ENCODE peak calls at places on chromosomes 3 and 15, in four cellular contexts. K, C, I and B are unnamed samples.

GRCh38 chr3:122410639-122411038 is 5.2 kb downstream of the WDR5B start:
- DNase-seq in K (no peak), C (no peak), I (no peak), B (no peak)

GRCh38 chr15:69593981-69594966 is 141.7 kb downstream of the RPLP1 start:
- DNase-seq in K (peak; percentile 98), C (no peak), I (no peak), B (no peak)

GRCh38 chr3:119427669-119428068 is 35.7 kb downstream of the TMEM39A start:
- DNase-seq in K (no peak), C (no peak), I (no peak), B (no peak)

GRCh38 chr15:29534378-29534777 is 264.8 kb upstream of the NSMCE3 start:
- DNase-seq in K (no peak), C (no peak), I (no peak), B (no peak)

GRCh38 chr3:176167272-176167671 is 1030.0 kb downstream of the TBL1XR1 start:
- DNase-seq in K (no peak), C (no peak), I (no peak), B (peak; percentile 41)

GRCh38 chr3:170360476-170360875 is 3.0 kb downstream of the SKIL start:
- DNase-seq in K (no peak), C (no peak), I (no peak), B (no peak)

GRCh38 chr3:70281663-70282062 is 30.8 kb downstream of the MDFIC2 start:
- DNase-seq in K (no peak), C (no peak), I (no peak), B (no peak)

GRCh38 chr3:36992806-36993325 is at the start of gene EPM2AIP1:
- DNase-seq in K (no peak), C (peak; percentile 85), I (no peak), B (no peak)

GRCh38 chr3:56590814-56591213 is 33.8 kb downstream of the CCDC66 start:
- DNase-seq in K (no peak), C (no peak), I (no peak), B (no peak)

GRCh38 chr15:95497681-95498080 is 832.8 kb upstream of the NR2F2 start:
- DNase-seq in K (no peak), C (no peak), I (no peak), B (no peak)

GRCh38 chr3:24680214-24680967 is 185.7 kb upstream of the THRB start:
- DNase-seq in K (peak; percentile 29), C (peak; percentile 96), I (peak; percentile 77), B (peak; percentile 42)

GRCh38 chr3:71206305-71206704 is 377.2 kb downstream of the FOXP1 start:
- DNase-seq in K (no peak), C (no peak), I (no peak), B (no peak)

GRCh38 chr15:91908401-91908800 is 54.9 kb downstream of the SLCO3A1 start:
- DNase-seq in K (no peak), C (no peak), I (no peak), B (no peak)

GRCh38 chr3:188052966-188053340 is 101.0 kb upstream of the LPP start:
- DNase-seq in K (peak; percentile 69), C (no peak), I (no peak), B (no peak)

GRCh38 chr3:188049890-188050530 is 103.9 kb upstream of the LPP start:
- DNase-seq in K (no peak), C (no peak), I (no peak), B (no peak)

GRCh38 chr3:188051801-188052228 is 102.1 kb upstream of the LPP start:
- DNase-seq in K (no peak), C (no peak), I (no peak), B (no peak)

GRCh38 chr3:188053710-188054379 is 100.1 kb upstream of the LPP start:
- DNase-seq in K (no peak), C (no peak), I (no peak), B (no peak)

GRCh38 chr3:188052229-188052965 is 101.6 kb upstream of the LPP start:
- DNase-seq in K (peak; percentile 90), C (peak; percentile 65), I (no peak), B (no peak)
- TF ChIP-seq FOSL1 in K (no peak), C (no peak), I (no peak), B (no peak)

GRCh38 chr3:134387293-134387692 is 13.0 kb upstream of the AMOTL2 start:
- DNase-seq in K (no peak), C (no peak), I (no peak), B (no peak)
- H3K9me3 ChIP-seq in K (no peaks in the 10 kb centered on the region), C (no peaks in the 10 kb centered on the region), I (no peaks in the 10 kb centered on the region), B (peaks cover 4% of the 10 kb centered on the region)

GRCh38 chr3:10373686-10374261 is 52.9 kb upstream of the SEC13 start:
- DNase-seq in K (no peak), C (no peak), I (no peak), B (peak; percentile 18)
- TF ChIP-seq FOSL1 in K (no peak), C (no peak), I (peak; percentile 90), B (peak; percentile 42)

GRCh38 chr15:26899658-26900057 is 32.8 kb downstream of the GABRA5 start:
- DNase-seq in K (no peak), C (no peak), I (no peak), B (no peak)

GRCh38 chr15:26901036-26901435 is 34.2 kb downstream of the GABRA5 start:
- DNase-seq in K (no peak), C (no peak), I (no peak), B (no peak)
- H3K9me3 ChIP-seq in K (peaks cover 34% of the 10 kb centered on the region), C (peaks cover 3% of the 10 kb centered on the region), I (no peaks in the 10 kb centered on the region), B (peaks cover 5% of the 10 kb centered on the region)

GRCh38 chr3:133472242-133472641 is 72.4 kb downstream of the BFSP2 start:
- DNase-seq in K (no peak), C (peak; percentile 62), I (no peak), B (no peak)
- TF ChIP-seq FOSL1 in K (no peak), C (no peak), I (no peak), B (no peak)

DNA sequence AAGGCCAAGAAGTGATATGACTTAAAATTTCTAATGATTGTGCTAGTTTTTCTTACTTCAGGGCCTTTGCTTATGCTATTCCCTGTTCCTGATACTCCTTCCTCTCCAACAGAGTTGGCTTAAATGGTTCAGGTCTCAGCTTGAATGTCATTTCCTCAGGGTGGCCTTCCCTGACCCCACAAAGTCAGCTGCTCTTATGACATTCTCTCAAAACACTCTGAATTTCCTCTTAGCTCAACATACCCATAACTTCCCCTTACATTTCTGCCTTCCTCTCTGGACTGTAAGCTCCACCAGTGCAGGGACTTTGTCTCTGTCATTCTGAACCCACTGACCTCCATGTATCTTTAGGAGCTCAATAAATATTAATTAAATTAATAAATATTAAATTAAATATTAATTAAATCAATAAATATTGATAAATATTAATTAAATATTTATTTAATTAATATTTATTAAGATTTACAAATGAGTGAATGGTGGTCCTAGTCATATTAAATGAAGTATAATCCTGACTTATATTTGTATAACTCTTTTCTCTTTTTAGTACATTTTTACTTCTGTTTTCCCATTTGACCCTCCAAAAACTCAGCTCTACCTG is 17.9 kb upstream of the TMCC1 start:
- DNase-seq in K (no peak), C (no peak), I (no peak), B (no peak)
- H3K9me3 ChIP-seq in K (peaks cover 12% of the 10 kb centered on the region), C (peaks cover 8% of the 10 kb centered on the region), I (no peaks in the 10 kb centered on the region), B (peaks cover 10% of the 10 kb centered on the region)

DNA sequence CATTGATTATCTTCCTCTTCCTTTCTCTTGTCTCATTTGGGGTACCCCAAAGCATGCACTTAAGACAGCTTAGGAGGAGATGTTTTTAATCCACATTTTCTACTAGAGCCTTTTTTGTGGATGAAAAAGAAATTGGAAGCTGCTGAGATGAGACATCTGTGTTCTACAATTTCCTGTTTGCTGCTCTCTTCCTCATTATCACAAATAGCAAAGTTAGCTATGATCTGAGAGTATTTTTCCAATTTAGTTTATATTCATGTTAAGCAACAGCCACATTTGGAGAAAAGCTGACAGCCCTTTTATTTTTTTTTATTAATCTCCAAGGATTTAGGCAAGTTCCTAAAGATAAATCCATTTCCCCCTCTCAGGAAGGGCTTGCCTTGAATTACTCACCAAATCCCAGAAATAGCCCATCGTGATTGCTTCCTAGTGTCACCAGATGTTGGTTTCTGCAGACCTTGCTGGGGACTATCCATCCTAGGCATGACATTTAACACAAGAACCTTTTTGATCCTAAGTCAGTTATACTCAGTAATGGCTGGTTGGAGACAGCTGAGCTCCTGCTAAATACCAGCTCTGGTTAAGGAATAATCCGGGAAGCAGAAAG is 70.8 kb upstream of the FILIP1L start:
- DNase-seq in K (no peak), C (no peak), I (no peak), B (no peak)
- TF ChIP-seq FOSL1 in K (no peak), C (no peak), I (no peak), B (no peak)

GRCh38 chr3:111369953-111370352 is 172.0 kb upstream of the CD96 start:
- DNase-seq in K (no peak), C (no peak), I (no peak), B (no peak)

GRCh38 chr3:111373239-111373638 is 168.8 kb upstream of the CD96 start:
- DNase-seq in K (no peak), C (no peak), I (no peak), B (no peak)

GRCh38 chr3:111368061-111368460 is 173.9 kb upstream of the CD96 start:
- DNase-seq in K (no peak), C (no peak), I (no peak), B (no peak)

DNA sequence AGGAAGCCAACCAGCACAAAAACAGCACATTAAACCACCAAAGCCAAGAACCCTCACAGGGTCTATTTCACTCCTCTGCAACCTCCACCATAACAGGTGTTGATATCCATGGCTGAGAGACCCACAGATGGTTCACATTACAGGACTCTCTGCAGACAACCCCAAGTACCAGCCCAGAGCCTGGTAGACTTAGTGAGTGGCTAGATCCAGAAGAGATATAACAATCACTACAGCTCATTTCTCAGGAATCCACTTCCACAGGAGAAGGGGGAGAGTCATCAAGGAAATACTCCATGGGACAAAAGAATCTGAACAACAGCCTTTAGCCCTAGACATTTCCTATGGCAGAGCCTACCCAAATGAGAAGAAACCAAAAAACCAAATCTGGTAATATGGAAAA is 168.1 kb upstream of the CD96 start:
- DNase-seq in K (no peak), C (no peak), I (no peak), B (no peak)
- H3K9me3 ChIP-seq in K (peaks cover 13% of the 10 kb centered on the region), C (peaks cover 18% of the 10 kb centered on the region), I (no peaks in the 10 kb centered on the region), B (no peaks in the 10 kb centered on the region)